ENCODE peak calls at places on chromosome 10, in ten cellular contexts. C is PC-9, J is H1, B is MM.1S, Z is IMR-90, U is HepG2, X is OCI-LY7, Q is fibroblast of lung, Y is PC-3, E is H9. K is an unnamed sample.
A peak's percentile ranks its signal among the peaks of the same experiment; 100 is the strongest.

GRCh38 chr10:70477661-70478162 is 855 bp upstream of the PALD1 start:
- DNase-seq in C (peak; percentile 82), J (no peak), B (peak; percentile 85), Z (peak; percentile 18), U (peak; percentile 13), X (peak; percentile 85), Q (peak; percentile 38), Y (peak; percentile 85), E (no peak), K (peak; percentile 87)

GRCh38 chr10:96612052-96612830 is 25.4 kb upstream of the TM9SF3 start:
- DNase-seq in C (no peak), J (no peak), B (no peak), Z (no peak), U (peak; percentile 55), X (no peak), Q (no peak), Y (peak; percentile 63), E (no peak), K (no peak)

GRCh38 chr10:35259769-35260397 is 76.4 kb upstream of the CCNY start:
- DNase-seq in C (no peak), J (no peak), B (no peak), Z (peak; percentile 98), U (peak; percentile 14), X (no peak), Q (peak; percentile 98), Y (peak; percentile 99), E (no peak), K (no peak)

GRCh38 chr10:86655173-86655540 is 810 bp downstream of the OPN4 start:
- DNase-seq in C (no peak), J (no peak), B (no peak), Z (no peak), U (no peak), X (no peak), Q (no peak), Y (no peak), E (no peak), K (no peak)

GRCh38 chr10:113085776-113086175 is 135.7 kb downstream of the TCF7L2 start:
- DNase-seq in C (no peak), J (no peak), B (no peak), Z (no peak), U (no peak), X (no peak), Q (no peak), Y (no peak), E (no peak), K (no peak)

GRCh38 chr10:25028711-25029110 is 12.3 kb downstream of the THNSL1 start:
- DNase-seq in C (no peak), J (no peak), B (no peak), Z (peak; percentile 32), U (no peak), X (no peak), Q (peak; percentile 32), Y (peak; percentile 20), E (no peak), K (no peak)

GRCh38 chr10:64394744-64395143 is 873.5 kb downstream of the REEP3 start:
- DNase-seq in C (peak; percentile 40), J (no peak), B (no peak), Z (peak; percentile 24), U (no peak), X (no peak), Q (peak; percentile 83), Y (peak; percentile 29), E (no peak), K (no peak)

GRCh38 chr10:87860156-87860795 is 3.1 kb downstream of the KLLN start:
- DNase-seq in C (peak; percentile 47), J (no peak), B (peak; percentile 77), Z (peak; percentile 69), U (peak; percentile 69), X (peak; percentile 84), Q (peak; percentile 65), Y (peak; percentile 58), E (no peak), K (peak; percentile 54)

GRCh38 chr10:93461124-93461806 is 20.9 kb downstream of the MYOF start:
- DNase-seq in C (no peak), J (no peak), B (no peak), Z (peak; percentile 82), U (no peak), X (peak; percentile 14), Q (peak; percentile 96), Y (peak; percentile 14), E (no peak), K (no peak)

GRCh38 chr10:6581750-6582697 is 1.9 kb upstream of the PRKCQ start:
- DNase-seq in C (no peak), J (no peak), B (no peak), Z (no peak), U (no peak), X (no peak), Q (no peak), Y (no peak), E (peak; percentile 70), K (no peak)

DNA sequence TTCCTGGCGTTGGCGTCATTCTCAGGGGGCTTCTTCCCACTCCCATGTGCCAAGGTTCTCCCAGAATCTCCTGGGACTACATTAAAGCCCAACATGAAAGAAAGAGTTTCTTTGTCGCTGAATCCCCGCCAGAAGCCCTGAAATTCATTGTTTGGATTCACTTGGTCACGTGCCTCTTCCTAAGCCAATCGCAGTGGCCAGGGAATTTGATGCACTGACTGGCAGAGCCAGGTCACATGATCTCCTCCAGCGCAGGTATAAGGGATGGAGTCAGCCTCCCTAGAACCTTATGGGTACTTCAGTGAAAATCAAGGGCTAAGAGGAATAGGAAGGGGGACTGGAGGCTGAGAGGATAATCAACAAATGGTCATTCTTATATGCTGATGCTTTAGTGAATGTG is 101.3 kb downstream of the RPS24 start:
- DNase-seq in C (no peak), J (no peak), B (no peak), Z (no peak), U (no peak), X (no peak), Q (no peak), Y (peak; percentile 62), E (peak; percentile 37), K (no peak)
- H2AFZ ChIP-seq in C (peak overlapping the region; percentile 83), J (peak overlapping the region; percentile 65), B (no peak overlapping the region), Z (no peak overlapping the region), U (no peak overlapping the region), X (no peak overlapping the region), Q (no peak overlapping the region), Y (peak overlapping the region; percentile 18), E (no peak overlapping the region), K (no peak overlapping the region)

GRCh38 chr10:47094636-47095035 is 183.4 kb downstream of the PTPN20 start:
- DNase-seq in C (no peak), J (no peak), B (no peak), Z (no peak), U (no peak), X (no peak), Q (no peak), Y (no peak), E (peak; percentile 7), K (no peak)
- TF ChIP-seq CTCF in C (no peak), J (no peak), B (no peak), Z (no peak), U (no peak), X (no peak), Q (no peak), Y (no peak), E (no peak), K (no peak)

GRCh38 chr10:8615118-8615517 is 560.6 kb downstream of the GATA3 start:
- DNase-seq in C (no peak), J (no peak), B (no peak), Z (no peak), U (no peak), X (no peak), Q (no peak), Y (no peak), E (no peak), K (no peak)

GRCh38 chr10:8618834-8619233 is 564.3 kb downstream of the GATA3 start:
- DNase-seq in C (peak; percentile 74), J (no peak), B (no peak), Z (no peak), U (no peak), X (no peak), Q (peak; percentile 21), Y (peak; percentile 79), E (no peak), K (no peak)

GRCh38 chr10:8614054-8614565 is 559.6 kb downstream of the GATA3 start:
- DNase-seq in C (no peak), J (no peak), B (no peak), Z (no peak), U (no peak), X (no peak), Q (peak; percentile 15), Y (peak; percentile 18), E (no peak), K (no peak)

GRCh38 chr10:8617792-8618191 is 563.3 kb downstream of the GATA3 start:
- DNase-seq in C (no peak), J (no peak), B (no peak), Z (no peak), U (no peak), X (no peak), Q (no peak), Y (peak; percentile 65), E (no peak), K (no peak)

DNA sequence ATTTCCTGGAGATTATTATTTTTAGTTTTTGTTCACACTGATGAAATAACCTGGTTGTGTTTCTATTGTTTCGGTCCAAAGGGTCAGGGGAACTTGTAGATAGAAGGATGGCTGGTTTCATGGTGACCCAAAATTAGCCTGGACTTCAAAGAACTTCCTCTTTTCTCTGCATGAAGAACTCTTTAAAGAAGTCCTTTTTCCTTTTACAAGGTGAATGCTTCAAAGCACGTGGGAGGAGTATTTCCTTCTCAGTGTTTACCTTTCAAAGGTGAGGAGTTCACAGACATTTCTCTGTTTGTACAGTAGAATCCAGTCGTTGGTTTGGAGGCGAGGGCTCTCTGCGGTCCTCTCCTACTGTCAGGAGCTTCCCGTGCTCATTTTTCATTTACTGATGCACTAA is 561.7 kb downstream of the GATA3 start:
- DNase-seq in C (peak; percentile 80), J (no peak), B (peak; percentile 60), Z (no peak), U (peak; percentile 28), X (peak; percentile 45), Q (no peak), Y (peak; percentile 71), E (no peak), K (no peak)
- H2AFZ ChIP-seq in C (peak overlapping the region; percentile 69), J (peak overlapping the region; percentile 31), B (no peak overlapping the region), Z (no peak overlapping the region), U (no peak overlapping the region), X (no peak overlapping the region), Q (no peak overlapping the region), Y (peak overlapping the region; percentile 34), E (no peak overlapping the region), K (no peak overlapping the region)

GRCh38 chr10:75643944-75644820 is 212.8 kb downstream of the LRMDA start:
- DNase-seq in C (no peak), J (no peak), B (no peak), Z (no peak), U (no peak), X (no peak), Q (no peak), Y (peak; percentile 58), E (no peak), K (no peak)
- TF ChIP-seq CTCF in C (no peak), J (no peak), B (no peak), Z (no peak), U (no peak), X (no peak), Q (no peak), Y (no peak), E (no peak), K (no peak)

DNA sequence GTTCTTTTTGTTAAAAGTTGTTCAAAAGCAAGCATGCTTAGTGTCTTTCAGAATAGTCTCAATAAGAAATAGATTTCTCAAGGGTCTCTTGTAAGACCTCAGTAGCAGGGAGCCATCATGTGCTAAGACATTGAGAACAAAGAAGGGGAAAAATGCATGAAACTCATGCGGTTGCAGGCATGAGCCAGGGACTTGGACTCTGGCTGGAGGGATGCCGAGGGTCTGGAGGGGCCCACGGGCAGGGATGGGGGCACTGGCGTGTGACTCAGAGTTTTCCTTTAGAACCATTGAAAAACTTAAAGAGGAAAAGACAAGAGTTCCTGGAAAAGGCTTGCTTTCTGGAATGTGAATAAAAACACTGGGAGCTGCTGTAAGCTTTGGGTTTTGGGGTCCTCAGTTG is 253.3 kb downstream of the CCDC3 start:
- DNase-seq in C (no peak), J (no peak), B (no peak), Z (no peak), U (no peak), X (no peak), Q (peak; percentile 67), Y (no peak), E (no peak), K (no peak)
- H2AFZ ChIP-seq in C (no peak overlapping the region), J (no peak overlapping the region), B (no peak overlapping the region), Z (no peak overlapping the region), U (no peak overlapping the region), X (no peak overlapping the region), Q (no peak overlapping the region), Y (no peak overlapping the region), E (no peak overlapping the region), K (no peak overlapping the region)

K was measured in DND-41.